ENCODE peak calls at places on chromosomes 6 and 20, in eight cellular contexts. T, N, Q, B, M, K, X and O are unnamed samples.

GRCh38 chr6:1297746-1298145 is 14.2 kb upstream of the FOXQ1 start:
- DNase-seq in N (no peak), K (no peak), T (no peak), B (no peak), M (no peak), Q (no peak), X (no peak), O (no peak)

GRCh38 chr6:88908598-88909548 is 54.5 kb downstream of the RNGTT start:
- DNase-seq in B (no peak), K (no peak), T (no peak), N (no peak), M (no peak), Q (peak; percentile 25), X (peak; percentile 48), O (no peak)

GRCh38 chr6:15608406-15608805 is 54.4 kb downstream of the DTNBP1 start:
- DNase-seq in M (no peak), T (no peak), K (peak; percentile 21), X (no peak), Q (peak; percentile 66), B (peak; percentile 20), N (no peak), O (peak; percentile 82)

GRCh38 chr6:105326216-105326615 is 76.7 kb downstream of the PREP start:
- DNase-seq in M (no peak), K (peak; percentile 56), N (no peak), X (no peak), Q (peak; percentile 56), B (no peak), T (peak; percentile 60), O (no peak)

GRCh38 chr6:25056130-25056529 is 120.4 kb upstream of the RIPOR2 start:
- DNase-seq in K (no peak), T (no peak), X (peak; percentile 56), B (no peak), N (no peak), Q (no peak), M (no peak), O (no peak)

GRCh38 chr6:16481680-16482079 is 243.3 kb downstream of the GMPR start:
- DNase-seq in T (no peak), X (no peak), N (no peak), K (no peak), B (no peak), Q (peak; percentile 17), M (no peak), O (no peak)

GRCh38 chr20:47809561-47809960 is 24.3 kb upstream of the SULF2 start:
- DNase-seq in X (no peak), K (no peak), Q (no peak), N (no peak), B (no peak), M (no peak), T (no peak), O (peak; percentile 100)

GRCh38 chr6:1335367-1336037 is 23.6 kb downstream of the FOXQ1 start:
- DNase-seq in B (no peak), Q (peak; percentile 95), K (peak; percentile 87), M (no peak), X (peak; percentile 77), T (peak; percentile 70), N (no peak), O (peak; percentile 89)

GRCh38 chr6:26537846-26538571 is at the start of gene HMGN4:
- DNase-seq in Q (peak; percentile 92), K (peak; percentile 81), M (peak; percentile 87), B (peak; percentile 81), T (peak; percentile 68), X (peak; percentile 88), N (peak; percentile 78), O (peak; percentile 88)

GRCh38 chr20:1376007-1376406 is 16.8 kb downstream of the FKBP1A start:
- DNase-seq in N (no peak), X (no peak), K (no peak), T (no peak), M (no peak), Q (no peak), B (no peak), O (no peak)

GRCh38 chr6:10355115-10355702 is 59.7 kb downstream of the TFAP2A start:
- DNase-seq in K (no peak), M (no peak), Q (no peak), N (no peak), B (no peak), T (no peak), X (no peak), O (no peak)

GRCh38 chr6:128069180-128069579 is 168.3 kb upstream of the THEMIS start:
- DNase-seq in K (no peak), Q (peak; percentile 61), N (no peak), X (no peak), T (no peak), B (peak; percentile 27), M (no peak), O (no peak)

GRCh38 chr6:111573892-111574800 is 31.5 kb downstream of the TRAF3IP2 start:
- DNase-seq in Q (peak; percentile 91), N (no peak), B (peak; percentile 82), K (no peak), X (no peak), T (no peak), M (no peak), O (peak; percentile 57)

GRCh38 chr20:35511814-35512420 is 17.5 kb downstream of the C20orf173 start:
- DNase-seq in M (no peak), N (no peak), K (no peak), Q (peak; percentile 67), B (no peak), X (no peak), T (no peak), O (peak; percentile 64)
- TF ChIP-seq CTCF in M (no peak), N (peak; percentile 42), K (peak; percentile 85), Q (peak; percentile 76), B (peak; percentile 71), X (peak; percentile 49), T (no peak), O (peak; percentile 92)

DNA sequence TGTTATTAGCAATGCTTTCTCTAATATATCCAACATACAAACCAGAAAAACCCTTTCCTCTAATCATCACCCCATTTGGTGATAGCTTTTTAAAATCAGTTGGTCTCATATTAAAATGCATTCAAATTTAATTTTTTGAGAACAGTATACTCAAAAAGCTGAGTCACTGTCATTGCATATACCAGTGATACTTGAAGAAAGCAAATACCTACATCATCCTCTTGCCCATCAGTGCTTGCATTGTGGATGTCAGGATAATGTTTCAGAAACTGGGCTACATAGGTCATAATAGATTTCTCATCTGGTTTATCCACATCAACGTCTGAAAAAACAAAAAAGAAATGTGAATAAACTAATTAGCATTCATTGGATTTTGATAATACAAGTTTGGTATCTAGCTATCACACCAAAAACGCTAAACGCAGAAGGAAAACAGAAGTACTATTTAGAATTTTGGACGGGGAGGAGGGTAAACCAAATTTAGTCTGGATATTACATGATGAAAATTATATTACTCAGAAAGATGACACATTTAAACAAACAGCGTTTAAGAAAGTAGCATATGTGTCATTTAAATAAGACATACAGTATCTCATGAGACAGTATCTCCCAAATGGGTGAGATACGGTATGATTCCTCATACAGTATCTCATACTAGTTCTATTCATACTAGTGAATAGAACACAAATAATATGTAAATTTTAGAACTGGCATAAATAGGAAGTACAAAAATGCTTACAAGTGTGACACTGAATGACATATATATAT is 134.6 kb downstream of the SYNE1 start:
- DNase-seq in T (no peak), N (no peak), B (no peak), X (no peak), K (no peak), Q (no peak), M (no peak), O (no peak)
- H3K27ac ChIP-seq in T (no peak overlapping the region), N (no peak overlapping the region), B (no peak overlapping the region), X (no peak overlapping the region), K (no peak overlapping the region), Q (no peak overlapping the region), M (no peak overlapping the region), O (no peak overlapping the region)

GRCh38 chr6:70956191-70956450 is 739 bp downstream of the B3GAT2 start:
- DNase-seq in X (no peak), N (no peak), K (no peak), B (no peak), T (no peak), Q (no peak), M (no peak), O (no peak)

GRCh38 chr6:70955441-70956190 is 1.2 kb downstream of the B3GAT2 start:
- DNase-seq in M (peak; percentile 70), Q (peak; percentile 78), T (peak; percentile 79), N (peak; percentile 73), X (peak; percentile 90), B (peak; percentile 27), K (peak; percentile 60), O (peak; percentile 63)

GRCh38 chr6:70954750-70955149 is 2.1 kb downstream of the B3GAT2 start:
- DNase-seq in K (no peak), N (no peak), T (no peak), M (no peak), Q (no peak), B (no peak), X (no peak), O (no peak)

GRCh38 chr6:70957284-70957617 is 391 bp upstream of the B3GAT2 start:
- DNase-seq in K (no peak), M (no peak), N (no peak), Q (peak; percentile 20), T (no peak), X (no peak), B (no peak), O (no peak)

DNA sequence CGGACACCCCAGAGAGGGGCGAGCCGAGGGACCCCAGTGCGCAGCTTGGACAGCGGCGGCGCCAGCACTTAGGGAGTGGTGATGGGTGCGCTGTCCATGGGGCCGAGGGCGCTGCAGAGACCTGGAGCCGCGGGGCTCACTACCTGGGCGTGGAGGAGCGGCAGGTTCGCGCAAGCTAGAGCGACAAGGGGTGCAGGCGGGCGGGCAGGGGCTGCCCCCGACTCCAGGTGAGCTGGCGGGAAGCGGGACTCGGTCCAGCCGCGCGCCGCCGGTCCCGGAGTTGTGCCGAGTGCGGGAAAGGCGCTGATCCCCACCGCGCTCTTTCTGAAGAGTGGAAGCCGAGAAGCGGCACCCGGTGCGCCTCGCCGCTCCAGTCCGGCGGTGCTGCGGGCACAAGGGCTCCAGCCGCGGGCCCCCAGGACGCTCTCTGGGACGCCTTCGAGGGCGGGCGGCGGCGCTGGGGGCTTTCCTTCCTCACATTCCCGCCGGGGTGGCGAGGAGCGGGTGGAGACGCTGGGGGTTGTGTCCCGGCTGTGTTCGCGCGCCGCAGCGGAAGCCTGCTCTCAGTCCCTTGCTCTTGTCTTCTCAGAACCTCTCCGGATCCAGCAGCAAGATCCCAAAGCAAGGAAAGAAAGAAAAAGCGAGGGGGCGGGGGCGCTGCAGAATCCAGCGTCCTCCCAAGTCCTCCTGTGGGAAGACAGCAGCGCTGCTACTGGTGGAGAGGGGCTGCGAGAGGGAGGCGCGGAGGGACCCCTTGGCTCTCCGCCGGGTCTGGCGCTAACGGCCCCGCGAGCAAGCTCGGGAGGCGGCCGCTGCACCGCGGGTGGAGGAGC is at the start of gene B3GAT2:
- DNase-seq in M (no peak), T (no peak), N (no peak), B (no peak), X (no peak), Q (peak; percentile 25), K (no peak), O (no peak)
- TF ChIP-seq CTCF in M (no peak), T (no peak), N (no peak), B (no peak), X (no peak), Q (no peak), K (no peak), O (no peak)

GRCh38 chr6:135144678-135145508 is 36.2 kb upstream of the MYB start:
- DNase-seq in N (no peak), X (no peak), M (no peak), B (no peak), Q (peak; percentile 54), T (no peak), K (peak; percentile 12), O (peak; percentile 9)
- H3K27ac ChIP-seq in N (no peak overlapping the region), X (peak overlapping the region; percentile 18), M (no peak overlapping the region), B (no peak overlapping the region), Q (no peak overlapping the region), T (no peak overlapping the region), K (no peak overlapping the region), O (no peak overlapping the region)

GRCh38 chr20:34956041-34956458 is 382 bp downstream of the MYH7B start:
- DNase-seq in X (no peak), M (no peak), B (no peak), K (no peak), T (no peak), Q (no peak), N (no peak), O (no peak)
- TF ChIP-seq CTCF in X (peak; percentile 51), M (no peak), B (no peak), K (no peak), T (no peak), Q (no peak), N (no peak), O (peak; percentile 34)